ENCODE peak calls at places on chromosomes 16 and 17, in four cellular contexts. One of them, this sample, is unnamed.

GRCh38 chr16:85017151-85017550 is 5.8 kb upstream of the ZDHHC7 start:
- DNase-seq in cardiac muscle cell: no peak
- DNase-seq in prostate gland: no peak
- DNase-seq in foreskin fibroblast: no peak
- DNase-seq in this sample: peak; percentile 47

GRCh38 chr17:44354582-44355309 is 8.9 kb downstream of the FAM171A2 start:
- DNase-seq in cardiac muscle cell: peak; percentile 79
- DNase-seq in prostate gland: no peak
- DNase-seq in foreskin fibroblast: peak; percentile 40
- DNase-seq in this sample: peak; percentile 61

GRCh38 chr17:43734376-43734775 is 24.2 kb downstream of the SOST start:
- DNase-seq in cardiac muscle cell: no peak
- DNase-seq in prostate gland: no peak
- DNase-seq in foreskin fibroblast: peak; percentile 93
- DNase-seq in this sample: no peak

GRCh38 chr16:1941924-1942809 is 832 bp downstream of the MSRB1 start:
- DNase-seq in cardiac muscle cell: no peak
- DNase-seq in prostate gland: no peak
- DNase-seq in foreskin fibroblast: peak; percentile 45
- DNase-seq in this sample: peak; percentile 77

GRCh38 chr17:57256708-57257112 is 387 bp downstream of the MSI2 start:
- DNase-seq in cardiac muscle cell: peak; percentile 62
- DNase-seq in prostate gland: peak; percentile 31
- DNase-seq in foreskin fibroblast: peak; percentile 46
- DNase-seq in this sample: peak; percentile 29

GRCh38 chr17:75406222-75406615 is 741 bp upstream of the GRB2 start:
- DNase-seq in cardiac muscle cell: no peak
- DNase-seq in prostate gland: no peak
- DNase-seq in foreskin fibroblast: peak; percentile 43
- DNase-seq in this sample: no peak

GRCh38 chr17:81831957-81832607 is 1.0 kb downstream of the MCRIP1 start:
- DNase-seq in cardiac muscle cell: no peak
- DNase-seq in prostate gland: no peak
- DNase-seq in foreskin fibroblast: peak; percentile 79
- DNase-seq in this sample: peak; percentile 52

GRCh38 chr17:16943032-16943352 is 28.9 kb downstream of the TNFRSF13B start:
- DNase-seq in cardiac muscle cell: no peak
- DNase-seq in prostate gland: no peak
- DNase-seq in foreskin fibroblast: no peak
- DNase-seq in this sample: no peak

GRCh38 chr17:17729620-17730249 is 48.5 kb downstream of the RAI1 start:
- DNase-seq in cardiac muscle cell: peak; percentile 45
- DNase-seq in prostate gland: peak; percentile 62
- DNase-seq in foreskin fibroblast: no peak
- DNase-seq in this sample: peak; percentile 50

DNA sequence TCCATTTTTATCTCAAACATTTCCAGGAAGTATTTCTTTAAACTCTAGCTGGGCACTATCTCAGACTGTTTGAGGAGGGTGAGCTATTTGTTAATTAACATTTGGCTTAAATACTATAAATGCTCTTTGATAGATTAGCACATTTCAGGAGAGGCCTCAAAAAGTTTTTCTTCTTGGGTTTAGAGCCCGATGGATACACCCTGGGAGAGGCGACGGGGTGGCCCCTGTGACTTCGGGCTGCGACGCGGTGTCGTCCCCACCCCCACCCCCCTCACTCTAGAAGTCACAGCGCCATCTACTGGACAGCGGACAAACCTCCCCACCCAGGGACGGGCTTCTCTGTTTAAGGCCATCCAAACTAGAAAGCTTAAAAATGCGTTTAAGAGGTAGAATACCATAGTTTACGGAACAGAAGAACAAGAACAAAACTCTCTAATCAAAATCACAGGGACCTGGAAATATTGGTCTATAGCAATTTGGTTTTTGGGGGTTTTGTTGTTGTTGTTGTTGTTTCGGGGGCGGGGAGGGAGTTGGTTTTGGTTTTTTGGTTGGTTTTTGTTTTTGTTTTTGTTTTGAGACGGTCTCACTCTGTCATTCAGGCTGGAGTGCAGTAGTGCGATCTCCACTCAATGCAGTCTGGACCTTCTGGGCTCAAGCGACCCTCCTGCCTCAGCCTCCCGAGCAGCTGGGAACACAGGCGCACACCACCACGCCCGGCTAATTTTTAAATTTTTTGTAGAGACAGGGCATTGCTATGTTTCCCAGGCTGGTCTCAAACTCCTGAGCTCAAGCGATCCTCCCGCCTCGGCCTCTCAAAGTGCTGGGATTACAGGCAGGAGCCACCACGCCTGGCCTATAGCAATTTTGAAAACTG is 254.4 kb downstream of the C16orf95 start:
- DNase-seq in cardiac muscle cell: peak; percentile 89
- DNase-seq in prostate gland: peak; percentile 19
- DNase-seq in foreskin fibroblast: peak; percentile 87
- DNase-seq in this sample: peak; percentile 73
- H3K4me3 ChIP-seq in cardiac muscle cell: peak overlapping the region; percentile 9
- H3K4me3 ChIP-seq in prostate gland: no peak overlapping the region
- H3K4me3 ChIP-seq in foreskin fibroblast: no peak overlapping the region
- H3K4me3 ChIP-seq in this sample: no peak overlapping the region

DNA sequence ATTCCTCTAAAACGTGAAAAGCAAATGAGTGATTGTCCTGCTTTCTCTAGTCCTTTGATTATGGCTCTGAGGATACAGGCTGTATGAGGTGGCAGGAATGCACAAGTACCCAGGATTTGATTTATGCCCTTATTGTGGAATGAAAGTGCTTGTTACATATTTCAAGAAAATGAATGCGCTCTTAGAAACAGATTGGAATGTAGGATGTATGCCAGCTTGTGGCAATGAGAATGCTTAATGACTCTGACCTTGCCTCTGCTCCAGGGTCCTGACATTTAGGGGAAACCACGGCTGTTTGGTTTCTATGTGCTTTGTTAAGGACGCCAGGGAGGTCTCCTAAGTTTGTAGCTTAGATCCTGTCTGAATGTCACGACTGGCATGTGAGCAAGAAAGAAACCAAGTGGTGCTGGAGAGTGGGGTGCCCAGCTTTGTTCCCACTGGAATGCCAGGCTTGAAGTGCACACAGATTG is 22.0 kb downstream of the PRCD start:
- DNase-seq in cardiac muscle cell: no peak
- DNase-seq in prostate gland: no peak
- DNase-seq in foreskin fibroblast: peak; percentile 64
- DNase-seq in this sample: no peak
- H3K4me3 ChIP-seq in cardiac muscle cell: no peak overlapping the region
- H3K4me3 ChIP-seq in prostate gland: no peak overlapping the region
- H3K4me3 ChIP-seq in foreskin fibroblast: no peak overlapping the region
- H3K4me3 ChIP-seq in this sample: no peak overlapping the region

GRCh38 chr17:50143461-50144176 is 6.9 kb downstream of the PPP1R9B start:
- DNase-seq in cardiac muscle cell: no peak
- DNase-seq in prostate gland: no peak
- DNase-seq in foreskin fibroblast: no peak
- DNase-seq in this sample: no peak

GRCh38 chr17:50145532-50146229 is 4.8 kb downstream of the PPP1R9B start:
- DNase-seq in cardiac muscle cell: no peak
- DNase-seq in prostate gland: no peak
- DNase-seq in foreskin fibroblast: peak; percentile 21
- DNase-seq in this sample: no peak

GRCh38 chr17:50146230-50146926 is 4.1 kb downstream of the PPP1R9B start:
- DNase-seq in cardiac muscle cell: no peak
- DNase-seq in prostate gland: no peak
- DNase-seq in foreskin fibroblast: no peak
- DNase-seq in this sample: no peak

GRCh38 chr17:50144346-50144745 is 6.1 kb downstream of the PPP1R9B start:
- DNase-seq in cardiac muscle cell: no peak
- DNase-seq in prostate gland: no peak
- DNase-seq in foreskin fibroblast: no peak
- DNase-seq in this sample: no peak

GRCh38 chr17:50144845-50145531 is 5.5 kb downstream of the PPP1R9B start:
- DNase-seq in cardiac muscle cell: no peak
- DNase-seq in prostate gland: no peak
- DNase-seq in foreskin fibroblast: peak; percentile 72
- DNase-seq in this sample: no peak
- H3K4me3 ChIP-seq in cardiac muscle cell: no peak overlapping the region
- H3K4me3 ChIP-seq in prostate gland: no peak overlapping the region
- H3K4me3 ChIP-seq in foreskin fibroblast: no peak overlapping the region
- H3K4me3 ChIP-seq in this sample: no peak overlapping the region

DNA sequence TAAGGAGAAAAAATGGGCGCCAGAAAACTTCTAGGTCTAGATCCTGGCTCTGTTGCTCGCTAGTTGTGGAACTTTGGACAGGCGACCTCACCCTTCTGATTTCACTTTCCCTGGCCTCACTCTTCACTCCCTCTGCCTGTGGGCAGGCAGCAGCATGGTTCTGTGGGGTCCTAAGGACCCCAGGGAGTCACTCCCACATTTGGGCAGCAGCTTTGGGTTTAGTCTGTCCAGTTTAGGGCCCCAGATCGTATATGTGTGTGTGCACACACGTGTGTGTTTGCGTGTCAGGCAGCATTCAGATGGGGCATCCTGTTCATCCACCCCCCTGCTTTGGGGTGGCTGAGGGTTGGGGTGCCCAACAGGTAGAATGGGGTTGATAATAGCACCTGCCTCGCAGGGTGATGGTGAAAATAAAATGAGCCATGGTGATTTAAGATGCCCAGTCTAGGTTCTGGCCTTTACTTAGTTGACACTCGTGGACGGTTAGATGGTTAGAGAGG is 102.2 kb downstream of the RAB11FIP4 start:
- DNase-seq in cardiac muscle cell: no peak
- DNase-seq in prostate gland: no peak
- DNase-seq in foreskin fibroblast: no peak
- DNase-seq in this sample: no peak
- H3K4me3 ChIP-seq in cardiac muscle cell: no peak overlapping the region
- H3K4me3 ChIP-seq in prostate gland: no peak overlapping the region
- H3K4me3 ChIP-seq in foreskin fibroblast: no peak overlapping the region
- H3K4me3 ChIP-seq in this sample: no peak overlapping the region

GRCh38 chr17:48909796-48910195 is 1.6 kb downstream of the UBE2Z start:
- DNase-seq in cardiac muscle cell: no peak
- DNase-seq in prostate gland: no peak
- DNase-seq in foreskin fibroblast: no peak
- DNase-seq in this sample: peak; percentile 30
- H3K4me3 ChIP-seq in cardiac muscle cell: peak overlapping the region; percentile 98
- H3K4me3 ChIP-seq in prostate gland: no peak overlapping the region
- H3K4me3 ChIP-seq in foreskin fibroblast: peak overlapping the region; percentile 74
- H3K4me3 ChIP-seq in this sample: no peak overlapping the region

GRCh38 chr16:11602321-11602720 is 15.6 kb upstream of the LITAF start:
- DNase-seq in cardiac muscle cell: no peak
- DNase-seq in prostate gland: no peak
- DNase-seq in foreskin fibroblast: no peak
- DNase-seq in this sample: no peak
- H3K4me3 ChIP-seq in cardiac muscle cell: no peak overlapping the region
- H3K4me3 ChIP-seq in prostate gland: no peak overlapping the region
- H3K4me3 ChIP-seq in foreskin fibroblast: no peak overlapping the region
- H3K4me3 ChIP-seq in this sample: no peak overlapping the region

GRCh38 chr16:15950869-15951268 is 1.5 kb downstream of the ABCC1 start:
- DNase-seq in cardiac muscle cell: no peak
- DNase-seq in prostate gland: no peak
- DNase-seq in foreskin fibroblast: no peak
- DNase-seq in this sample: no peak

GRCh38 chr16:15952265-15952711 is 2.9 kb downstream of the ABCC1 start:
- DNase-seq in cardiac muscle cell: peak; percentile 23
- DNase-seq in prostate gland: no peak
- DNase-seq in foreskin fibroblast: no peak
- DNase-seq in this sample: no peak

GRCh38 chr16:15953477-15953876 is 4.1 kb downstream of the ABCC1 start:
- DNase-seq in cardiac muscle cell: no peak
- DNase-seq in prostate gland: no peak
- DNase-seq in foreskin fibroblast: no peak
- DNase-seq in this sample: no peak

GRCh38 chr16:15950167-15950854 is 895 bp downstream of the ABCC1 start:
- DNase-seq in cardiac muscle cell: peak; percentile 48
- DNase-seq in prostate gland: peak; percentile 42
- DNase-seq in foreskin fibroblast: peak; percentile 63
- DNase-seq in this sample: peak; percentile 20

DNA sequence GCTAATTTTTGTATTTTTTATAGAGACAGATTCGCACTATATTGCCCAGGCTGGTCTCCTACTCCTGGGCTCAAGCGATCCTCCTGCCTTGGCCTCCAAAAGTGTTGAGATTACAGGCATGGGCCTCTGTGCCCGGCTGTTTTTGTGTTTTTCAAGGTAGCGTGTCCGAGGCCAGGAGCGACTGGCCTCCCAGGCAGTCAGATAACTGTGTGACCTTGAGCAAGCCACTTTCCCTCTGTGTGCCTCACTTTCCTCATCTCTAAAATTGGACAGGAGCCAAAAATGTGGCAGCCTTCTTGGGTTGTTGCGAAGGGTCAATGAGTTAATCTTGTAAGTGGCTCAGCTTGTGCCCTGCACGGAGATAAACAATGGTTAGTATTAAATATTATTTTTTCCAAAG is 2.4 kb downstream of the ABCC1 start:
- DNase-seq in cardiac muscle cell: no peak
- DNase-seq in prostate gland: no peak
- DNase-seq in foreskin fibroblast: no peak
- DNase-seq in this sample: no peak
- H3K4me3 ChIP-seq in cardiac muscle cell: no peak overlapping the region
- H3K4me3 ChIP-seq in prostate gland: no peak overlapping the region
- H3K4me3 ChIP-seq in foreskin fibroblast: no peak overlapping the region
- H3K4me3 ChIP-seq in this sample: no peak overlapping the region

DNA sequence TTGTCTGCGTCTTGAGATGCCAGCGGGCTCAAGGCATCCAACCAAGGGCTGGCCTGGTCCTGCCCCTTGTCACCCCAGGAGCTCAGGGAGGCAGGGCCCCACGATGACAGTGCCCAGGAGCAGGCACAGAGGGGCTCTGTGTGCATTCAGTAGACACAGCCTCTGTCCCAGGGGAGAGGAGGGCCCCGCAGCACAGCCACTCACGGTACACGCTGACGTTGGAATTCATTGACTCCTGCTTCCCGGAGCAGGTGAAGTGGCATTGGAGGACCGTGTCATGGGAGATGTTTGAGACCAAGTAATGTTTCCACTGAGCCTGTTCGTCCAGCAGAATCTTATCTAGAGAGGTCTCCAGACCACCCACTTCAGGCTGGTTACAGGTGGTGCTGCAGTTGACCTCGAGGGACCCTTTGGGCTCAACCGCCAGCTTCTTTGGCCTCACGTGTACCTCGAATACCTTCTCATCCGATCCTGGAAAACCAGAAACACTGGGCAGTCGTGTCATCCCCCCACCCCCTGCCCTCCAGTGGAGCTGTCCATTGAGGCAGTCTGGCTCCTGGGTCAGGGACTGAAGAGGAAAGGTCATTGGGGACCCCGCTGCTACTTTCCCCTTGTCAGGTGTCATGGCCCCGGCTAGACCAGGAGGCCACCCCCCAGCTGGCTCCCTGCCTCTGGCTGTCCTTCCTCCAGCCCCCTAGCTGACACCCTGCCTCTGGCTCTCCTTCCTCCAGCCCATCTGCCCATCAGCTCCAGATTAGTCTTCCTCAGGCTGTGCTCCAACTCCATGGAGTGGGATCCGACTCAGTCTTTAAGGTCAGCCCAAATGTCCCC is 7.0 kb downstream of the PRR29 start:
- DNase-seq in cardiac muscle cell: no peak
- DNase-seq in prostate gland: no peak
- DNase-seq in foreskin fibroblast: no peak
- DNase-seq in this sample: no peak
- H3K4me3 ChIP-seq in cardiac muscle cell: no peak overlapping the region
- H3K4me3 ChIP-seq in prostate gland: no peak overlapping the region
- H3K4me3 ChIP-seq in foreskin fibroblast: no peak overlapping the region
- H3K4me3 ChIP-seq in this sample: no peak overlapping the region